ENCODE peak calls at places on chromosomes 7 and 10, in eight cellular contexts. D is kidney, N is IMR-90, S is upper lobe of right lung, X is tibial artery, A is heart left ventricle, W is HepG2, Z is tibial nerve. O is an unnamed sample.

GRCh38 chr10:77927343-77928256 is 1.0 kb upstream of the DLG5 start:
- DNase-seq in A (no peak), Z (no peak), W (no peak), D (no peak), N (no peak), S (no peak), X (no peak), O (no peak)

GRCh38 chr7:73833251-73833919 is 2.6 kb downstream of the CLDN4 start:
- DNase-seq in X (no peak), N (no peak), S (no peak), Z (no peak), A (no peak), D (peak; percentile 85), W (peak; percentile 57), O (no peak)

GRCh38 chr10:1629326-1630036 is 107.8 kb downstream of the ADARB2 start:
- DNase-seq in N (no peak), W (no peak), D (peak; percentile 44), S (peak; percentile 36), X (no peak), A (no peak), Z (no peak), O (no peak)

GRCh38 chr7:106205621-106206222 is 79.1 kb downstream of the NAMPT start:
- DNase-seq in N (peak; percentile 20), A (no peak), D (no peak), X (no peak), W (no peak), S (no peak), Z (no peak), O (no peak)

GRCh38 chr7:152522551-152522950 is 86.7 kb upstream of the KMT2C start:
- DNase-seq in A (peak; percentile 23), W (no peak), X (no peak), N (no peak), D (peak; percentile 5), S (no peak), Z (no peak), O (no peak)

GRCh38 chr7:28272461-28272877 is 91.9 kb upstream of the JAZF1 start:
- DNase-seq in S (no peak), N (peak; percentile 68), A (peak; percentile 41), D (no peak), X (no peak), W (no peak), Z (no peak), O (no peak)

GRCh38 chr7:111138196-111138569 is 47.3 kb downstream of the LRRN3 start:
- DNase-seq in W (no peak), Z (no peak), A (peak; percentile 29), S (peak; percentile 28), X (peak; percentile 85), D (peak; percentile 78), N (peak; percentile 57), O (no peak)

GRCh38 chr10:101018118-101018599 is 12.8 kb downstream of the PDZD7 start:
- DNase-seq in Z (no peak), W (peak; percentile 68), D (no peak), X (no peak), S (no peak), A (no peak), N (no peak), O (no peak)

GRCh38 chr7:15720849-15721471 is 34.5 kb upstream of the MEOX2 start:
- DNase-seq in D (no peak), W (peak; percentile 2), X (no peak), A (peak; percentile 33), N (peak; percentile 53), S (no peak), Z (peak; percentile 56), O (no peak)

GRCh38 chr10:89592539-89592938 is 52.5 kb downstream of the PANK1 start:
- DNase-seq in W (no peak), D (no peak), A (no peak), S (no peak), X (no peak), N (no peak), Z (no peak), O (no peak)

GRCh38 chr7:81846398-81846797 is 76.6 kb upstream of the HGF start:
- DNase-seq in W (no peak), A (peak; percentile 11), S (no peak), N (peak; percentile 74), X (no peak), Z (no peak), D (no peak), O (no peak)

GRCh38 chr10:100621360-100622205 is 85.8 kb downstream of the HIF1AN start:
- DNase-seq in Z (no peak), A (no peak), D (no peak), X (peak; percentile 28), S (peak; percentile 30), W (no peak), N (peak; percentile 7), O (no peak)

DNA sequence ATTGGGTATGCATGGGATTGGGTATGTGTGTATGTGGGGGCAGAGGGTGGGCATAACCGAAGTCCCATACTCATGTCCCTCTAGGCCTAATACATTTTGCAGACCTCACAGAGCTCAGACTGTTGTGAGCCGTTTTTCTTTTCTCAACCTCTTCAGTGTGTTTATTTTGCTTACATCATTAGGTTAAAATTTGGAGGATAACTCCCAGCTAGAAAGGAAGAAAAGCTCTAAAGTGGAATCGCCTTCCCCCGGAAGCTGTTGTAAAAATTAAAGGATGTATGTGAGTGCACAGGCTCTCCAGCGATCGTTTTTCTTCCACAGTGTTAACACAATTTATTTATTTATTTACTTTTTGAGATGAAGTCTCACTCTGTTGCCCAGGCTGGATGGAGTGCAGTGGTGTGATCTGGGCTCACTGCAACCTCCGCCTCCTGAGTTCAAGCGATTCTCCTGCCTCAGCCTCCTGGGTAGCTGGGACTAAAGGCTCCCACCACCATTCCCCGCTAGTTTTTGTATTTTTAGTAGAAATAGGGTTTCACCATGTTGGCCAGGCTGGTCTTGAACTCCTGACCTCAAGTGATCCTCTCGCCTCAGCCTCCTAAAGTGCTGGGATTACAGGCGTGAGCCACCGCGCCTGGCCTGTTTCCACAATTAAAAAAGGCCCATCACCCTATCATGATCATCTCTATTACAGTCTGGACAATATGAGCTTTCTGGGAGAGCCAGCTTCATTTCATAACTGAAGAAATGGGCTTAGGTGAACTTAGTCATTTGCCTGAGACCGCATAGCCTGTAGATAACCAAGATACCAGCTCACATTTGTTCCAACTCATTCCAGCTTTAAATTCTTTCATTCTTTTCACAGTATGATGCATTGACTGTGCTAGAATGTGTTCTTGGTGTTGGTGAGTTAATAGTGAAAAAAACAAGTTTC is 1.7 kb upstream of the H2AZ2 start:
- DNase-seq in X (no peak), S (no peak), W (no peak), A (no peak), D (no peak), Z (no peak), N (peak; percentile 66), O (no peak)
- H3K27ac ChIP-seq in X (peak overlapping the region; percentile 89), S (no peak overlapping the region), W (peak overlapping the region; percentile 94), A (no peak overlapping the region), D (no peak overlapping the region), Z (peak overlapping the region; percentile 96), N (no peak overlapping the region), O (no peak overlapping the region)

DNA sequence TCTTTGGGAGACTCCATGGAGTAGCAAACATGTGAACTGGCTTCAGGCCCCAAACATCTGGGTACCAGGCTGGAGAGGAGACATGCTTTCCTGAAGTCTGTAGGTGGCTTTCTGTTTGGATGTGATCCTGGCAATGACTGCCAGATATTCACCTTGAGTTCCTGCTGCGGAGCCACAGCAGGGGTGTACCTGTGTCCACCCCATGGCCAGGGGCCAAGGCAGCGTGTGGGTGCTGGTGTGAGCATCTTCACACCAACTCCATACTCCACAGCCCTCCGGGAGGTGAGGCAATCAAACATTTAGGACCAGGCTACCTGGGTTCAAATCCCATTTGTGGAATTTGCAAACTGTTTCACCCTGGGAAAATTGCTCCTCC is 113.0 kb downstream of the ADCY1 start:
- DNase-seq in X (peak; percentile 24), Z (no peak), D (no peak), S (peak; percentile 19), N (no peak), W (no peak), A (peak; percentile 2), O (no peak)
- TF ChIP-seq CTCF in X (no peak), Z (no peak), D (no peak), S (no peak), N (no peak), W (no peak), A (no peak), O (no peak)

DNA sequence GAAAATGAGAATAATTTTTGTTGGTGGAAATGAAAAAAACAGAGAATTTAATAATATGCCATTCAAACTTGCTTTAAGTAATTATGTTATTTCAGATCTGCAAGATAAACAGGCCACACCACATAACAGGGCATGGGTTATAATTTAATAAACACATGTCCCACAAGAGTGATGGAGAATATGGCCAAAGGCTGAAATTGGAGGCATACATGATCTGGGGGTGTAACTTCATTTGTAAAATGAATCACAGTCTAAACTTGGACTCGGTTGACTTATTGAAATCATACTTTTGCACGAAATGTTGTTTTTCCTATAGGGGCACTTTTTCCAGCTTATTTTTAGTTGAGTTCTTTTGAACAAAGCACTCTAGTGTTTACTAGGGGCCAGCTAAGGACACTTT is 151.6 kb downstream of the TMEM26 start:
- DNase-seq in W (no peak), Z (no peak), S (no peak), N (peak; percentile 26), X (no peak), D (no peak), A (no peak), O (no peak)
- H3K4me3 ChIP-seq in W (no peak overlapping the region), Z (no peak overlapping the region), S (no peak overlapping the region), N (no peak overlapping the region), X (no peak overlapping the region), D (no peak overlapping the region), A (no peak overlapping the region), O (no peak overlapping the region)

GRCh38 chr7:55056577-55057480 is 38.0 kb downstream of the EGFR start:
- DNase-seq in S (no peak), Z (peak; percentile 39), A (no peak), D (no peak), N (no peak), X (peak; percentile 77), W (no peak), O (no peak)
- H3K27ac ChIP-seq in S (no peak overlapping the region), Z (peak overlapping the region; percentile 84), A (no peak overlapping the region), D (no peak overlapping the region), N (peak overlapping the region; percentile 78), X (peak overlapping the region; percentile 59), W (no peak overlapping the region), O (peak overlapping the region; percentile 6)

GRCh38 chr7:20651960-20652544 is 36.6 kb downstream of the ABCB5 start:
- DNase-seq in S (no peak), A (no peak), D (no peak), Z (no peak), X (no peak), N (no peak), W (no peak), O (no peak)
- TF ChIP-seq CTCF in S (peak; percentile 31), A (peak; percentile 16), D (peak; percentile 29), Z (peak; percentile 39), X (peak; percentile 10), N (peak; percentile 22), W (no peak), O (no peak)

DNA sequence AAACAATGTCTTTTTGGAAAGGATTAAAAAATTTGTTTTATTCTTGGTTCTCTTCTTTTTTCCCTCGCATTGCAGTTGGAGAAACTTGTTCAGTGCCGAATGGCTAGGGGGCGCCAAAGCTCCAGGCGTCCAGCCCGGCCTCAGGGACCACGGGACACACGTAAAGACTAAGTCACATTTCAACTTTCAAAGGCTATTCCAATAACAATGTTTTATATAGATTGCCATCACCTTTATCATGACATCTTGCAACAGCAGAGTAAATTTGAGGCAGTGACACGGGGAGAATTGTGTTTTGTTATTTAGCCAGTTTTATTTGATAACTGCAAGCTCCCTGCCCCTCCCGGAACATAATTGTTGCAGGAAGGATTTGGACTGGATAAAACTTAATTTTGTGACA is 2.2 kb upstream of the IGFBP3 start:
- DNase-seq in N (peak; percentile 72), A (peak; percentile 76), X (peak; percentile 88), S (peak; percentile 84), D (peak; percentile 90), Z (peak; percentile 62), W (peak; percentile 23), O (no peak)
- H3K4me3 ChIP-seq in N (no peak overlapping the region), A (peak overlapping the region; percentile 62), X (peak overlapping the region; percentile 67), S (no peak overlapping the region), D (peak overlapping the region; percentile 59), Z (no peak overlapping the region), W (no peak overlapping the region), O (peak overlapping the region; percentile 79)

O was measured in coronary artery.